ENCODE peak calls at places on chromosome 11, in four cellular contexts. C, D, E and X are unnamed samples.

GRCh38 chr11:7892059-7892699 is 38.9 kb downstream of the OR10A6 start:
- DNase-seq in C (peak; percentile 72), D (no peak), E (no peak), X (peak; percentile 88)

GRCh38 chr11:59865031-59865430 is 1.3 kb downstream of the TCN1 start:
- DNase-seq in C (peak; percentile 69), D (no peak), E (no peak), X (no peak)

GRCh38 chr11:32267679-32268187 is 167.6 kb downstream of the WT1 start:
- DNase-seq in C (no peak), D (no peak), E (no peak), X (no peak)

GRCh38 chr11:59174664-59175033 is 2.7 kb downstream of the DTX4 start:
- DNase-seq in C (peak; percentile 14), D (no peak), E (no peak), X (no peak)

GRCh38 chr11:17668166-17668565 is 51.2 kb upstream of the MYOD1 start:
- DNase-seq in C (no peak), D (no peak), E (no peak), X (no peak)

GRCh38 chr11:94749367-94749766 is 18.8 kb upstream of the AMOTL1 start:
- DNase-seq in C (no peak), D (no peak), E (no peak), X (no peak)

GRCh38 chr11:120254788-120255518 is 15.0 kb downstream of the POU2F3 start:
- DNase-seq in C (no peak), D (no peak), E (no peak), X (no peak)

GRCh38 chr11:43941257-43941879 is 1.1 kb upstream of the C11orf96 start:
- DNase-seq in C (peak; percentile 55), D (no peak), E (no peak), X (no peak)

GRCh38 chr11:131579932-131580387 is 209.5 kb downstream of the NTM start:
- DNase-seq in C (peak; percentile 11), D (no peak), E (no peak), X (peak; percentile 93)

GRCh38 chr11:132779487-132779886 is 752.8 kb downstream of the OPCML start:
- DNase-seq in C (no peak), D (no peak), E (no peak), X (peak; percentile 44)

GRCh38 chr11:117832511-117832910 is 8.0 kb upstream of the FXYD2 start:
- DNase-seq in C (no peak), D (no peak), E (no peak), X (no peak)

GRCh38 chr11:108973402-108974119 is 308.7 kb downstream of the DDX10 start:
- DNase-seq in C (peak; percentile 89), D (no peak), E (no peak), X (peak; percentile 92)

GRCh38 chr11:29306527-29306926 is 710.3 kb downstream of the KCNA4 start:
- DNase-seq in C (peak; percentile 94), D (no peak), E (no peak), X (peak; percentile 96)

GRCh38 chr11:65545853-65546216 is 12.3 kb downstream of the LTBP3 start:
- DNase-seq in C (no peak), D (no peak), E (no peak), X (no peak)

GRCh38 chr11:87295237-87295636 is 257.5 kb downstream of the TMEM135 start:
- DNase-seq in C (no peak), D (no peak), E (no peak), X (no peak)

GRCh38 chr11:86954288-86955110 is 696 bp downstream of the FZD4 start:
- DNase-seq in C (no peak), D (no peak), E (peak; percentile 76), X (no peak)

GRCh38 chr11:29452131-29452530 is 564.7 kb downstream of the KCNA4 start:
- DNase-seq in C (peak; percentile 78), D (no peak), E (no peak), X (peak; percentile 60)

GRCh38 chr11:20518323-20518834 is 81.0 kb upstream of the SLC6A5 start:
- DNase-seq in C (no peak), D (no peak), E (peak; percentile 20), X (no peak)

GRCh38 chr11:33490842-33491370 is 209.7 kb downstream of the C11orf91 start:
- DNase-seq in C (no peak), D (no peak), E (no peak), X (no peak)

GRCh38 chr11:109033627-109034340 is 368.9 kb downstream of the DDX10 start:
- DNase-seq in C (peak; percentile 98), D (no peak), E (no peak), X (peak; percentile 96)

GRCh38 chr11:7098235-7098832 is 9.5 kb downstream of the RBMXL2 start:
- DNase-seq in C (peak; percentile 72), D (no peak), E (no peak), X (peak; percentile 51)

GRCh38 chr11:35919244-35919643 is 24.6 kb upstream of the LDLRAD3 start:
- DNase-seq in C (peak; percentile 80), D (no peak), E (no peak), X (no peak)

GRCh38 chr11:36012410-36012809 is 68.5 kb downstream of the LDLRAD3 start:
- DNase-seq in C (peak; percentile 75), D (no peak), E (no peak), X (peak; percentile 20)

GRCh38 chr11:12540913-12541587 is 133.2 kb upstream of the TEAD1 start:
- DNase-seq in C (peak; percentile 89), D (no peak), E (no peak), X (peak; percentile 96)

GRCh38 chr11:74634537-74634936 is 42.2 kb downstream of the POLD3 start:
- DNase-seq in C (peak; percentile 69), D (no peak), E (peak; percentile 33), X (peak; percentile 31)

GRCh38 chr11:95566151-95566670 is 223.4 kb downstream of the FAM76B start:
- DNase-seq in C (no peak), D (no peak), E (no peak), X (peak; percentile 49)

GRCh38 chr11:27696112-27696511 is 4.1 kb downstream of the BDNF start:
- DNase-seq in C (peak; percentile 16), D (no peak), E (no peak), X (peak; percentile 81)

GRCh38 chr11:27693398-27693797 is 6.9 kb downstream of the BDNF start:
- DNase-seq in C (peak; percentile 60), D (no peak), E (no peak), X (no peak)

GRCh38 chr11:27697679-27698275 is 2.5 kb downstream of the BDNF start:
- DNase-seq in C (peak; percentile 49), D (no peak), E (no peak), X (peak; percentile 56)

GRCh38 chr11:27696961-27697360 is 3.3 kb downstream of the BDNF start:
- DNase-seq in C (no peak), D (no peak), E (no peak), X (no peak)

GRCh38 chr11:27694992-27695391 is 5.3 kb downstream of the BDNF start:
- DNase-seq in C (peak; percentile 68), D (no peak), E (no peak), X (peak; percentile 55)
- TF ChIP-seq CTCF in C (peak; percentile 49), D (no peak), E (no peak), X (peak; percentile 54)

DNA sequence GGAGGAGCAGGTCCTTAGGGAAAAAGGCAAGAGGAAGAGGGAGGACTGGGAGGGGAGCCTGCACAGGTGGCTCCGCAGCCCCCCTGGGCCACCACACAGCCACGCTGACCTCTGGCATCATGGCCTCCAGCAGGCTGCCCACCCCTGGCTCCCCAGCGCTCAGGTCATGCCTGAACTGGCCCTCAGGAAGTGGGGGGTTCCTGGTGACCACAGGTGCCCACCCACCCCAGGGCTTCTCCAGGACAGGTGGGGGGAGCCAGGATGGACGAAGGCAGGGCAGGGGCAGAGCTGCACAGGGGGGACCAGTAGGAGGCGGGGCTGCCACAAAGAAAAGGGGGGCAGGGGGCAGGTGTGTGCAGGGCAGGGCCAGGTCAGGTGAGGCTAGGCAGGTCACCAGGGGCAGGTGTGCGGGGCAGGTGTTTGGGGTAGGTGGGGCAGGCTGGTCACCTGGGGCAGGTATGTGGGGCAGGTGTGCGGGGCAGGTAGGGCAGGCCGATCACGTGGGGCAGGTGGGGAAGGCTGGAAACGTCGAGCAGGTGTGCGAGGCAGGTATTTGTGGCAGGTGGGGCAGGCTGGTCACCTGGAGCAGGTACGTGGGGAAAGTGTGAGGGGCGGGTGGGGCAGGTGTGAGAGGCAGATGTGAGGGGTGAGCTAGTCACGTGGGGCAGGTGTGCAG is 997 bp downstream of the DEAF1 start:
- DNase-seq in C (no peak), D (no peak), E (peak; percentile 69), X (no peak)
- H3K4me3 ChIP-seq in C (peak overlapping the region; percentile 63), D (peak overlapping the region; percentile 3), E (peak overlapping the region; percentile 100), X (peak overlapping the region; percentile 57)

GRCh38 chr11:1917523-1918435 is 1.7 kb upstream of the TNNT3 start:
- DNase-seq in C (no peak), D (no peak), E (no peak), X (no peak)
- TF ChIP-seq CTCF in C (peak; percentile 27), D (peak; percentile 29), E (peak; percentile 25), X (peak; percentile 18)

DNA sequence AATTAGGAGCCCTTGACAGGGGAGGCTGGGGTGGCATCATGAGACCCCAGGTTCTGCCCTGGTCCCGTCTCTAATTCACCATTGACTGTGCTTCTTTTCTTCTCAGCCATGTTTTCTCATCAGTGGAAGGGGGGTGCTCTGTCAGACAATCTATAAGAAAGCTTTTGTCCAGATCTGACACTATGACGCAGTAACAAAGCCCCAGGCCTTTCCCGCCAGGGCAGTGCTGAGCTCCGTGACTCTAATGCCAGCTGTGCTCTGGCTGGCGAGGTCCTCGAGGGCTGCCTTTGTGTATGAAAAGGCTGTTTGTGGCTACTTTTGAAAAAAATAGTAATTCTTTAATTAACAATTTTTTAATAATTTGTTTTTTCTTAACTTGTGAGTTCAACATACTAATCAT is 3.2 kb downstream of the CD6 start:
- DNase-seq in C (no peak), D (no peak), E (no peak), X (no peak)
- H3K4me3 ChIP-seq in C (no peak overlapping the region), D (peak overlapping the region; percentile 80), E (no peak overlapping the region), X (no peak overlapping the region)

GRCh38 chr11:67353317-67354313 is at the start of gene POLD4:
- DNase-seq in C (peak; percentile 97), D (peak; percentile 87), E (peak; percentile 97), X (peak; percentile 96)
- TF ChIP-seq CTCF in C (no peak), D (no peak), E (no peak), X (no peak)

DNA sequence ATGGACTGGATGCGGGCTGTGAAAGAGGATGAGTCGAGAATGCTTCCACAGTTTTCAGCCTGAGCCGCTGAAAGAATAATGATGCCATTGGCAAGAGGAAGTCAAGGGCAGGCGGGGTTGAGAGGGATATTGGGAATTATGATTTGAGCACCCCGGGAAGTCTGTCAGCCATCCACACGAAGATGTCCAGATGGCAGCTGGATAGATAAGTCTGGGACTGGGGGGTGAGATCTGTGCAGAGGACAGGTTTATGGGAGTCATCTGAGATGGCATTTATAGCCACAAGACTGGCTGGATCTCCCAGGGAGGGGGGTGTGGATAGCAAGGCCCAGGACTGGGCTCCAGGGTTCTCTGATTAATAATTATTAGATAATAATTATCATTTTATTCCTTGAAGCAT is 5.1 kb upstream of the STIP1 start:
- DNase-seq in C (no peak), D (no peak), E (no peak), X (no peak)
- H3K4me3 ChIP-seq in C (no peak overlapping the region), D (no peak overlapping the region), E (no peak overlapping the region), X (no peak overlapping the region)

GRCh38 chr11:118870396-118871343 is 13.0 kb upstream of the CXCR5 start:
- DNase-seq in C (peak; percentile 42), D (no peak), E (peak; percentile 38), X (peak; percentile 41)
- TF ChIP-seq CTCF in C (peak; percentile 5), D (no peak), E (no peak), X (peak; percentile 33)